ENCODE peak calls at places on chromosomes 5 and 9, in nine cellular contexts. E, O, A, S, K, L, I, Z and P are unnamed samples. For H3K4me1, the result is how much of the 10 kb centered on the place peaks cover.

GRCh38 chr9:130696139-130696650 is 2.6 kb downstream of the EXOSC2 start:
- DNase-seq in E (no peak), O (no peak), A (no peak), S (no peak), K (no peak), L (no peak), I (no peak), Z (no peak), P (no peak)

GRCh38 chr5:151202381-151203139 is 21.3 kb downstream of the CCDC69 start:
- DNase-seq in E (peak), O (peak), A (peak), S (no peak), K (peak), L (peak), I (no peak), Z (no peak), P (no peak)

GRCh38 chr9:15136646-15137045 is 170.4 kb downstream of the TTC39B start:
- DNase-seq in E (no peak), O (peak), A (no peak), S (no peak), K (no peak), L (no peak), I (no peak), Z (no peak), P (no peak)

GRCh38 chr9:133700861-133701320 is 37.3 kb downstream of the SARDH start:
- DNase-seq in E (no peak), O (no peak), A (no peak), S (no peak), K (no peak), L (peak), I (no peak), Z (no peak), P (peak)

GRCh38 chr5:9507974-9508373 is 37.9 kb downstream of the SEMA5A start:
- DNase-seq in E (peak), O (peak), A (no peak), S (no peak), K (peak), L (no peak), I (no peak), Z (no peak), P (no peak)

GRCh38 chr5:9188131-9188530 is 357.7 kb downstream of the SEMA5A start:
- DNase-seq in E (peak), O (peak), A (no peak), S (no peak), K (peak), L (no peak), I (no peak), Z (no peak), P (no peak)

GRCh38 chr5:96961053-96961452 is 25.2 kb downstream of the LNPEP start:
- DNase-seq in E (no peak), O (no peak), A (no peak), S (no peak), K (no peak), L (no peak), I (no peak), Z (no peak), P (no peak)

GRCh38 chr5:19891658-19892057 is 96.3 kb downstream of the CDH18 start:
- DNase-seq in E (peak), O (peak), A (no peak), S (no peak), K (peak), L (no peak), I (no peak), Z (no peak), P (no peak)

GRCh38 chr5:148540636-148541035 is 113.7 kb downstream of the HTR4 start:
- DNase-seq in E (no peak), O (no peak), A (no peak), S (no peak), K (no peak), L (no peak), I (no peak), Z (no peak), P (no peak)

GRCh38 chr5:173925449-173926071 is 37.4 kb downstream of the CPEB4 start:
- DNase-seq in E (peak), O (peak), A (no peak), S (peak), K (peak), L (peak), I (no peak), Z (peak), P (peak)

GRCh38 chr9:36443581-36443980 is 43.5 kb upstream of the RNF38 start:
- DNase-seq in E (peak), O (no peak), A (no peak), S (no peak), K (no peak), L (no peak), I (no peak), Z (no peak), P (no peak)

GRCh38 chr9:109001275-109001676 is 12.0 kb downstream of the CTNNAL1 start:
- DNase-seq in E (peak), O (peak), A (no peak), S (peak), K (peak), L (no peak), I (no peak), Z (no peak), P (no peak)

GRCh38 chr5:172145870-172146747 is 41.9 kb downstream of the STK10 start:
- DNase-seq in E (no peak), O (no peak), A (no peak), S (no peak), K (no peak), L (no peak), I (no peak), Z (no peak), P (peak)

GRCh38 chr5:147567917-147568598 is 58.2 kb upstream of the DPYSL3 start:
- DNase-seq in E (peak), O (peak), A (no peak), S (no peak), K (peak), L (no peak), I (no peak), Z (no peak), P (no peak)

GRCh38 chr5:112174959-112175594 is 244.0 kb downstream of the EPB41L4A start:
- DNase-seq in E (peak), O (peak), A (no peak), S (peak), K (peak), L (no peak), I (peak), Z (no peak), P (peak)

GRCh38 chr5:66710557-66710956 is 114.4 kb downstream of the MAST4 start:
- DNase-seq in E (peak), O (no peak), A (no peak), S (no peak), K (peak), L (no peak), I (peak), Z (no peak), P (no peak)

GRCh38 chr9:126704157-126704941 is 90.6 kb downstream of the LMX1B start:
- DNase-seq in E (peak), O (peak), A (no peak), S (peak), K (peak), L (no peak), I (peak), Z (no peak), P (peak)

GRCh38 chr5:130398825-130399224 is 494.6 kb downstream of the CHSY3 start:
- DNase-seq in E (no peak), O (no peak), A (no peak), S (no peak), K (no peak), L (no peak), I (no peak), Z (no peak), P (no peak)

GRCh38 chr5:116699348-116699747 is 124.7 kb upstream of the SEMA6A start:
- DNase-seq in E (no peak), O (no peak), A (no peak), S (no peak), K (no peak), L (no peak), I (no peak), Z (no peak), P (no peak)

GRCh38 chr9:26243722-26244121 is 565.5 kb upstream of the TUSC1 start:
- DNase-seq in E (peak), O (peak), A (no peak), S (no peak), K (peak), L (no peak), I (no peak), Z (no peak), P (no peak)

GRCh38 chr5:112636288-112636731 is 101.4 kb upstream of the APC start:
- DNase-seq in E (no peak), O (no peak), A (no peak), S (no peak), K (no peak), L (no peak), I (no peak), Z (no peak), P (no peak)

GRCh38 chr9:37034320-37034937 is 361 bp upstream of the PAX5 start:
- DNase-seq in E (no peak), O (no peak), A (no peak), S (no peak), K (no peak), L (no peak), I (no peak), Z (no peak), P (no peak)

GRCh38 chr5:150662731-150663516 is 1.9 kb downstream of the MYOZ3 start:
- DNase-seq in E (no peak), O (no peak), A (no peak), S (no peak), K (no peak), L (no peak), I (peak), Z (no peak), P (no peak)

GRCh38 chr5:98497391-98497790 is 276.1 kb upstream of the RGMB start:
- DNase-seq in E (no peak), O (peak), A (no peak), S (no peak), K (no peak), L (no peak), I (no peak), Z (no peak), P (peak)

GRCh38 chr5:158406884-158407790 is 548.2 kb upstream of the CLINT1 start:
- DNase-seq in E (peak), O (peak), A (no peak), S (no peak), K (peak), L (no peak), I (no peak), Z (no peak), P (no peak)

DNA sequence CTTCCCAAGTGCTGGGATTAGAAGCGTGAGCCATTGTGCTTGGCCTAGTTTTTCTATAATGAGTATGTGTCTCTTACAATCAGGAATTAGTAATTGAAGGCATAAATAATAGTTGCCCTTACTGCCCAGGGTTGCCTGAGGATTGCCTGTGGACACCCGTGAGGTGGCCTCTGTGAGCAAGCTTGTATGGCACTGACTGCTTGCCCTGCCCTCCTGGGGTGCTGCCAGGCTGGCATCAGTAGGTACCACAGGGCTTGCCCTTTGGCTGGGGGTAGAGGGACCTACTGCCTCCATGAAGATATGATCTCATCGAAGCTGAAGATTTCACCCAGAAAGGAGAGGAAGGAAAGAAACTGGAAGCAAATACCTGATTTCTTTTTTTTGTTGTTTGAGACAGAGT is 23.8 kb upstream of the PHF19 start:
- DNase-seq in E (no peak), O (no peak), A (no peak), S (no peak), K (no peak), L (no peak), I (no peak), Z (no peak), P (no peak)
- H3K4me1 ChIP-seq in E (under half), O (under half), A (under half), S (under half), K (under half), L (half or more), I (under half), Z (under half), P (under half)

GRCh38 chr9:32220750-32221149 is 163.7 kb upstream of the ACO1 start:
- DNase-seq in E (no peak), O (no peak), A (no peak), S (no peak), K (no peak), L (no peak), I (no peak), Z (no peak), P (no peak)
- H3K4me3 ChIP-seq in E (no peak), O (no peak), A (no peak), S (no peak), K (no peak), L (no peak), I (no peak), Z (no peak), P (no peak)

DNA sequence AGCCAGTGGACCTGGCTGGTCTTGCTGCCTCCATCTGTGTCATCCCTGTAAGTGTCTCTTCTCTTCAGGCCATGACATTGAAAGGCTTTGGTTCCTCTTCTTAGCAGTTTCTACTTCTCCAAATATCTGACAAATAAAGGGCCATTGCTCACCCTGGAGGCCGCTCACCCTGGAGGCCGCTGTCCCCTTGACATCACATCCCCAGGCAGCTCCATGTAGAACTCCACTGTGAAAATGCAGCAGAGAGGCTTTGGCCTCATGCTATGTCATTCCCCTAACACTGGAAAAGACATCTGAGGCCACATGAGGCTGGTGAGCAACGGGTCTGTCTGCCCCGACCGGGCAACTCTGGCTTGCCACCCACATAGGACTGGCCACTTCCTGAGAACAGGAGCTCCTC is 55.5 kb downstream of the GADD45G start:
- DNase-seq in E (no peak), O (no peak), A (no peak), S (no peak), K (no peak), L (no peak), I (no peak), Z (no peak), P (no peak)
- H3K4me1 ChIP-seq in E (under half), O (under half), A (under half), S (under half), K (under half), L (under half), I (under half), Z (under half), P (under half)

DNA sequence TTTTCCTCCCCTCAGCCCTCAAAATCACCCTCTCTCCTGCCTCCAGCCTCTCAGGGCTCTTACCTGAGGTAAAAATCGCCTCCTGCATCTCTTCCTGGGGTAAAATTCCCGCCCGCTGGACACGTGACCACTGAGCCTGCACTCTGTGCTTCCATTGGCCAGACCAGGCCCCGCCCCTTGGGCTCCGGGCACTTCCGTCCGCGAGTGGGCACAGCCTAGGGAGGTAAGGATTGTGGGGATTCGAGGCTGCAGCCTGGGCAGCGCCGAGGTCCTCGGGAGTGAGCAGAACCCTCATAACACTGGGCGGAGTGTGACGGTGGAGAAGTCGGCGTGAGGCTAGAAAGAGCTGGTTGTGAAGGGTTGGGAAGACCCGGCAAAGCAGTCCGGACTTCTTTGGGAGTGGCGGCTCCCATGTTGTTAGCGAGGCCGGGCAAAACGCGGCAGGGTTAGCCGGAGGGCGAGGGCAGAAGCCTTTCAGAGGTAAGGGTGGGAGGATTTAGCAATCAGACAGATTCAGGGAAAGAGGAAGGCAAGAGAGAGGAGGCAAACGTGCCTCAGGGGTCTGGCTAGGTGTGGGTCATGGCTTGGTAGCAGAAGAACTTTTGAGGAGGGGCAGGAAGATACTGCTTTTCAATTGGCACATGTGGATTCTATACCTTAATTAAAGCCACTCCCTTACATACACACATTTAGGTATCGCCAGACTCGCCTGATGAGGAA is at the start of gene SHOC1:
- DNase-seq in E (no peak), O (no peak), A (no peak), S (no peak), K (no peak), L (no peak), I (no peak), Z (no peak), P (no peak)
- H3K4me3 ChIP-seq in E (no peak), O (no peak), A (no peak), S (no peak), K (no peak), L (no peak), I (no peak), Z (no peak), P (no peak)

GRCh38 chr5:17317499-17317898 is 100.1 kb downstream of the BASP1 start:
- DNase-seq in E (no peak), O (peak), A (no peak), S (no peak), K (no peak), L (no peak), I (no peak), Z (no peak), P (no peak)
- H3K4me1 ChIP-seq in E (under half), O (under half), A (under half), S (half or more), K (under half), L (under half), I (under half), Z (under half), P (under half)

GRCh38 chr9:137589441-137590122 is 730 bp downstream of the ZMYND19 start:
- DNase-seq in E (no peak), O (peak), A (no peak), S (no peak), K (no peak), L (no peak), I (no peak), Z (no peak), P (no peak)

GRCh38 chr9:137590469-137591383 is at the start of gene ZMYND19:
- DNase-seq in E (peak), O (peak), A (peak), S (peak), K (peak), L (peak), I (peak), Z (peak), P (peak)

GRCh38 chr9:137588311-137588710 is 2.0 kb downstream of the ZMYND19 start:
- DNase-seq in E (no peak), O (no peak), A (no peak), S (no peak), K (no peak), L (no peak), I (no peak), Z (no peak), P (no peak)

GRCh38 chr9:137590123-137590468 is 216 bp downstream of the ZMYND19 start:
- DNase-seq in E (no peak), O (no peak), A (no peak), S (no peak), K (no peak), L (no peak), I (no peak), Z (no peak), P (no peak)

DNA sequence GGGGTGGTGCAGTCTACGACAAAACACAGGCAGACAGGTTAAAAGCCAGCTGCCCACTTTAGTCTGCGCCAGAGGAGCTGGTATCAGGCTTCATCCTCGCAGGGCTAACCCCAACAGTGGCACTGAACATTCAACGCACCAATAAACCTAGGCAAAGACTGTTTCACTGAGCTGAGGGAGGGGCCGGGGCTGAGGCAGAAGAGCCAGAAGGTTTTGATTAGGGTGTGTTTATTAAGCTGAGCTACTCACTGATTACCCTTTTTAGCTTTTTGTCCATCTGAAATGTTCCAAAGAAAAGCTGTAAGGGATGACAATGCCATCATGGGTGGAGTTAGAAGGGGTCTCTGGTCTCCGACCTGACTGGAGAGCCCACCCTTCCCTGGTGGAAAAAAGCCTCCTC is 1.4 kb downstream of the ZMYND19 start:
- DNase-seq in E (no peak), O (no peak), A (no peak), S (no peak), K (no peak), L (no peak), I (no peak), Z (no peak), P (no peak)
- H3K4me3 ChIP-seq in E (no peak), O (no peak), A (no peak), S (peak), K (peak), L (no peak), I (no peak), Z (peak), P (no peak)

DNA sequence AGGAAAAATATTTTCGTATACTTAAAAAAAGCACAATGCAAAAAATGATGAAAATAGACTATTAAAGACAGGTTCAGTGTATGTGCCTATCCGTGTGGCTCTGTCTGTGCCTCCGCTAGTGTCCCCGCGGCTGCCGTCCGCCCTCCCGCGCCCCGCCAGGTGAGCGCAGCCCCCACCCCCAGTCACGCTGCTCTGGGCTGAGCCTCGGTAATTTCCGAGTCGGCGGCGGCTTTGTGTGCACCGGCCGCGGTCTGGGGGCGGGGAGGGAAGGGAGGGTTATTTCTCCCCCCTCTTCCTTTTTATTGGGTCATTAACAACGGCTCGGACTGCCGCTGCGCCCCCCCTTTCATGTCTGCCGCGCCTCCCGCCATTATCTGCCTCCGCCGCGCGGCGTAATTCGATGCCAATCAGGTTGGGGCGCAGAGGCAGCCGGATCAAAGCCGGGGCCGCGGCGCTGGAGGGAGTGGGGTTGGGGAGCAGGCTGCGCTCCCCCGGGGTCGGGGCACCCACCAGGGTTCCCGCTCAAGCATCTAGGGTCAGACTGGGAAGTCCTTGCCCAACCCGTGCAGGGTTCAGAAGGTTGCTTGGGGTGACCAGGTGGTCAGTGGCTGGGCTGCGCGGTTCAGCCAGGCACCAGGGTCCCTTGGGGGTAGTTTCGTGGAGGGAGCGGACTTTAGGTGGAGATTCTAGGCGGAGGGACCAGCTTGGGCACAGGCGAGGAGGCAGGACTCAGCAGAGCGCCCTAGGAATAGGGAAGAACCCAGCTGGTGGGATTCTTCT is 39.5 kb upstream of the PSD2 start:
- DNase-seq in E (no peak), O (no peak), A (no peak), S (no peak), K (no peak), L (peak), I (no peak), Z (no peak), P (no peak)
- H3K4me1 ChIP-seq in E (under half), O (half or more), A (under half), S (under half), K (under half), L (under half), I (under half), Z (under half), P (under half)

GRCh38 chr9:77597057-77597456 is 51.1 kb downstream of the GNA14 start:
- DNase-seq in E (no peak), O (no peak), A (no peak), S (no peak), K (peak), L (no peak), I (no peak), Z (no peak), P (no peak)
- H3K4me3 ChIP-seq in E (no peak), O (no peak), A (no peak), S (no peak), K (no peak), L (no peak), I (no peak), Z (no peak), P (no peak)